ENCODE peak calls at places on chromosomes 5 and 9, in nine cellular contexts. C is breast epithelium, H is heart left ventricle, A is Peyer's patch, M is HepG2, B is stomach, L is testis, O is gastrocnemius medialis, U is uterus. S is an unnamed sample.

GRCh38 chr5:2185646-2186471 is 303.1 kb upstream of the IRX4 start:
- DNase-seq in C (peak; percentile 7), H (no peak), A (no peak), M (no peak), B (peak; percentile 14), L (no peak), O (no peak), U (no peak), S (no peak)

GRCh38 chr9:137829260-137829996 is 48.2 kb upstream of the CACNA1B start:
- DNase-seq in C (no peak), H (no peak), A (no peak), M (no peak), B (no peak), L (no peak), O (no peak), U (no peak), S (no peak)

GRCh38 chr5:134511796-134512660 is 13.4 kb upstream of the JADE2 start:
- DNase-seq in C (peak; percentile 63), H (peak; percentile 90), A (peak; percentile 42), M (peak; percentile 74), B (peak; percentile 67), L (peak; percentile 98), O (peak; percentile 85), U (peak; percentile 81), S (peak; percentile 88)

GRCh38 chr9:116219686-116220085 is 66.1 kb downstream of the PAPPA start:
- DNase-seq in C (no peak), H (peak; percentile 27), A (no peak), M (no peak), B (no peak), L (no peak), O (no peak), U (no peak), S (no peak)

GRCh38 chr5:27275353-27275752 is 237.0 kb upstream of the CDH9 start:
- DNase-seq in C (no peak), H (no peak), A (no peak), M (no peak), B (no peak), L (no peak), O (no peak), U (no peak), S (no peak)

GRCh38 chr9:100730126-100730525 is 152.2 kb downstream of the CAVIN4 start:
- DNase-seq in C (no peak), H (no peak), A (no peak), M (no peak), B (no peak), L (no peak), O (no peak), U (no peak), S (no peak)

GRCh38 chr9:134629586-134630392 is 11.8 kb upstream of the COL5A1 start:
- DNase-seq in C (no peak), H (peak; percentile 11), A (no peak), M (no peak), B (no peak), L (no peak), O (peak; percentile 0), U (peak; percentile 15), S (peak; percentile 19)

GRCh38 chr5:15796557-15796956 is 296.6 kb downstream of the FBXL7 start:
- DNase-seq in C (no peak), H (no peak), A (no peak), M (no peak), B (no peak), L (no peak), O (no peak), U (no peak), S (no peak)

GRCh38 chr9:78368236-78368635 is 71.3 kb downstream of the PSAT1 start:
- DNase-seq in C (no peak), H (no peak), A (no peak), M (no peak), B (no peak), L (no peak), O (no peak), U (no peak), S (no peak)

GRCh38 chr9:134730011-134730760 is 88.6 kb downstream of the COL5A1 start:
- DNase-seq in C (no peak), H (peak; percentile 62), A (no peak), M (no peak), B (peak; percentile 35), L (no peak), O (no peak), U (peak; percentile 72), S (no peak)

DNA sequence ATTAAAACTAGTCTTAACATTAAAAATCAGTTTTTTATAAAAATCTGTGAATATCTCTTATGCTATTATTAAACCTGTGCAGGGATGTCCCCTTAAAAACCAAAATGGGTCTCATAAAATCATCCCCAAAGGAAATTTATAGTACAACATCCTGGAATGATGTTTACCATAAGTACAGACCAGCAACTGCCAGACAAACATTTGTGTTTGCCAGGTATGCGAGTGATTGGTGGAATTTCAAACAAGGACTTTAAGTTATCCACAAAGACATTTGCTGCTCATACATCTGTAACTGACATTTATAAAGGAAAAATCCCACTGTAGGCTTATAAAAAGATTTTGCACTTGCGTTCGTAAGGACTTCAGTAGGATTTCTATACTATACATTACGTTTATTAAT is 1375.4 kb upstream of the WWC1 start:
- DNase-seq in C (no peak), H (no peak), A (no peak), M (no peak), B (no peak), L (no peak), O (no peak), U (no peak), S (no peak)
- H3K4me1 ChIP-seq in C (no peaks in the 10 kb centered on the region), H (no peaks in the 10 kb centered on the region), A (no peaks in the 10 kb centered on the region), M (no peaks in the 10 kb centered on the region), B (no peaks in the 10 kb centered on the region), L (no peaks in the 10 kb centered on the region), O (no peaks in the 10 kb centered on the region), U (no peaks in the 10 kb centered on the region), S (no peaks in the 10 kb centered on the region)

DNA sequence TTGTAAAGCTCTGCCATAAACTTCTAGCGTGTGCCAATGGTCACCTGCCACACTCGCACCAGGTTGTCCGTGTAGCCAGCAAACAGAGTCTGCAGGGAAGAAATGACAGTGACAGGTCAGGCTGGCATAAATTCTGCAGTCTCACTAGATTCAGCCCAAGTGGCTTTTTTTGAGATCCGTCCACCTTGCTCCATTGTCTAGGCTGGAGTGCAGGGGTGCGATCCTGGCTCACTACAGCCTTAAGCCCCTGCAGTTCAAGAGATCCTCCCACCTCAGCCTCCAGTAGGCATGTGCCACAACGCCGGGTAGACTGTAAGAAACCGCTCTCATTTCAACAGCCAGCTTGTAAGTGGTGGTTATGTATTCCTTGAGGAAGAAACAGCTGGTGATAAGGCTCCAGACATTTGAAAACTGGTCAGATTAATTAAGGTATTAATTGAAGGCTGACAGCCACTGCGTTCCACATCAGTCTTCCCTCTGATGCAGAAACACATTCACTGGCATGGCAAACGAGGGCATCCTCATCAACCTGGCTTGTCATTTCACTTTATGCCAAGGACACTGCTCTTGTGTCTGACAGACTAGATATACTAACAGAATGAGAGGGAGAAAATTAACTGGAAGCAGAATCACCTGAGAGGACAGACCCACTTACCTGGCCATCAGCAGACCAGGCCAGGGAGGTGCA is 6.6 kb downstream of the RACK1 start:
- DNase-seq in C (no peak), H (peak; percentile 13), A (no peak), M (no peak), B (no peak), L (no peak), O (no peak), U (no peak), S (no peak)
- TF ChIP-seq POLR2A in C (no peak), H (no peak), A (no peak), M (peak; percentile 20), B (no peak), L (no peak), O (no peak), U (no peak), S (no peak)

GRCh38 chr9:24899463-24899862 is 353.8 kb upstream of the IZUMO3 start:
- DNase-seq in C (no peak), H (no peak), A (no peak), M (no peak), B (no peak), L (no peak), O (no peak), U (no peak), S (no peak)

GRCh38 chr9:24900179-24900578 is 354.5 kb upstream of the IZUMO3 start:
- DNase-seq in C (no peak), H (no peak), A (no peak), M (no peak), B (no peak), L (no peak), O (no peak), U (no peak), S (no peak)

DNA sequence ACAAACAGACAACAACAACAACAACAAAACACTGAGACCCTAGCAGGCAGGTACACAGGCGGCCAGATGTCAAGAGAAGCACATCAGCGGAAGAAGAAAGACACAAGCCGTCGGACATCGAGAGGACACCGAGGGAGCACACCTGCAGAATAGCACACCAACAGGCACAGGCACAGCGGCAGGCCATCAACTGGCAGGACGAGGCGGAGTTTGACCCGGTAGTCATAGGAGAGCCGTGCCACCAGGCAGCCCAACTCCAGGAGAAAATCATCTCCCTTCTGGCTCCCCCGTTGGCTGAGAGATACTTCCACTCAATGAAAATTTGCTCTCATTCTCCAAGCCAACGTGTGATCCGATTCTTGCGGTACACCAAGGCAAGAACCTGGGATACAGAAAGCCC is 352.1 kb upstream of the IZUMO3 start:
- DNase-seq in C (no peak), H (no peak), A (no peak), M (no peak), B (no peak), L (no peak), O (no peak), U (no peak), S (no peak)
- H3K27ac ChIP-seq in C (no peak overlapping the region), H (no peak overlapping the region), A (no peak overlapping the region), M (no peak overlapping the region), B (no peak overlapping the region), L (no peak overlapping the region), O (no peak overlapping the region), U (no peak overlapping the region), S (no peak overlapping the region)

GRCh38 chr5:157559301-157559700 is 16.3 kb downstream of the ADAM19 start:
- DNase-seq in C (no peak), H (no peak), A (no peak), M (no peak), B (no peak), L (no peak), O (peak; percentile 27), U (no peak), S (no peak)

GRCh38 chr5:157562111-157562581 is 13.4 kb downstream of the ADAM19 start:
- DNase-seq in C (no peak), H (peak; percentile 72), A (no peak), M (no peak), B (no peak), L (no peak), O (peak; percentile 50), U (no peak), S (peak; percentile 23)

GRCh38 chr5:157560560-157560959 is 15.0 kb downstream of the ADAM19 start:
- DNase-seq in C (no peak), H (no peak), A (no peak), M (no peak), B (no peak), L (no peak), O (no peak), U (no peak), S (no peak)

GRCh38 chr5:157558681-157559080 is 16.9 kb downstream of the ADAM19 start:
- DNase-seq in C (no peak), H (no peak), A (no peak), M (no peak), B (no peak), L (no peak), O (no peak), U (no peak), S (no peak)

DNA sequence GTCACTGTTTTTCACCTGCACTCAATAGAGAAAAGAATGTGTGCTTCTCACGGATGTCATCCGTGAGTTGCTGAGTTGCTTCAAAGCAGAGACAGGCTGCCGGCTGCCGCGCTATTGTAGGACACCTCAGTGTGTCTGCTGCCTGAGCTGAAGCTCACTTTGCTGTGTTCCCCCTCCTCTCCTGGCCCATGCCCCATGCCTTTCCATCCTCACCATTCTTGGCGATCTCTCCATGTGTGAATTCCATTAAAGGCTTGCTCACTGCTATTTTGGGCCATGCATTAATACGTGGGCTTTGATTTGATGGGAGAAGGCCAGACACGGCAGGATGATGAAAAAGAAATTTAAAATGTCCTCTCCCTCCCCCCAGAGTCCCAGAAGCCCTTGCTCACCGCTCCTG is 14.5 kb downstream of the ADAM19 start:
- DNase-seq in C (no peak), H (peak; percentile 76), A (no peak), M (no peak), B (no peak), L (no peak), O (no peak), U (no peak), S (no peak)
- H3K4me1 ChIP-seq in C (no peaks in the 10 kb centered on the region), H (peaks cover 71% of the 10 kb centered on the region), A (peaks cover 3% of the 10 kb centered on the region), M (peaks cover 21% of the 10 kb centered on the region), B (peaks cover 80% of the 10 kb centered on the region), L (no peaks in the 10 kb centered on the region), O (peaks cover 56% of the 10 kb centered on the region), U (no peaks in the 10 kb centered on the region), S (peaks cover 9% of the 10 kb centered on the region)

S was measured in ovary.